ENCODE peak calls at places on chromosomes 16 and 17, in four cellular contexts. U is cardiac muscle cell; Q is CD8-positive, alpha-beta T cell; R is fibroblast of mammary gland. M is an unnamed sample.

GRCh38 chr17:64355536-64356303 is 34.9 kb downstream of the PECAM1 start:
- DNase-seq in U (no peak), Q (no peak), R (peak), M (no peak)

GRCh38 chr17:10631048-10631700 is 25.9 kb downstream of the MYH3 start:
- DNase-seq in U (peak), Q (peak), R (peak), M (peak)

GRCh38 chr17:49013311-49014205 is 16.4 kb downstream of the IGF2BP1 start:
- DNase-seq in U (peak), Q (no peak), R (no peak), M (no peak)

GRCh38 chr17:41663451-41664171 is 25.1 kb upstream of the EIF1 start:
- DNase-seq in U (no peak), Q (no peak), R (no peak), M (no peak)

GRCh38 chr17:56260421-56260820 is 107.1 kb downstream of the ANKFN1 start:
- DNase-seq in U (no peak), Q (no peak), R (peak), M (no peak)

GRCh38 chr16:8858994-8859912 is 9.6 kb downstream of the CARHSP1 start:
- DNase-seq in U (no peak), Q (no peak), R (no peak), M (no peak)

GRCh38 chr17:27569884-27570577 is 61.0 kb upstream of the LGALS9 start:
- DNase-seq in U (no peak), Q (no peak), R (no peak), M (no peak)

GRCh38 chr17:4796550-4796915 is 569 bp downstream of the PSMB6 start:
- DNase-seq in U (peak), Q (no peak), R (peak), M (no peak)

GRCh38 chr17:1058423-1059130 is 61.6 kb downstream of the TIMM22 start:
- DNase-seq in U (no peak), Q (peak), R (peak), M (no peak)

GRCh38 chr17:61235821-61236197 is 163.8 kb upstream of the TBX2 start:
- DNase-seq in U (peak), Q (no peak), R (peak), M (no peak)

GRCh38 chr17:61309857-61310256 is 89.8 kb upstream of the TBX2 start:
- DNase-seq in U (no peak), Q (no peak), R (peak), M (no peak)

DNA sequence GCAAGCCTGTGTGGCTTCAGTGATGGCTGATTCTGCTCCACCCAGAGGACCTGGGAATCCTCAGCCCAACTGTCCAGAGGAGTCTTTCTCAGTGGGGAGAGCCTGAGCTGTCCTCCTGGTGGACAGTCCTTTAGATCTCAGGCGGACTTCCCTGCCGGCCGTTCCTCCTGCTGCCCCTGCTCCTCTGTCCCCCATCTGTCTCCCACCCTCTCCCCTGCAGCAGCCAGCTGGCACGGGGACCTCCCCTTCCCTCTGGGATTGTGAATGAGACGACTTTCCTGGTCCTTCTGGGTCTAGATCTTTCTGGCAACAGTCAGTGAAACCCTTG is 279.7 kb downstream of the SEC14L1 start:
- DNase-seq in U (no peak), Q (no peak), R (no peak), M (no peak)
- TF ChIP-seq CTCF in U (peak), Q (no peak), R (no peak), M (no peak)

GRCh38 chr16:66562409-66562808 is 3.8 kb upstream of the CMTM1 start:
- DNase-seq in U (no peak), Q (no peak), R (no peak), M (no peak)
- TF ChIP-seq CTCF in U (no peak), Q (peak), R (no peak), M (no peak)

GRCh38 chr16:634996-635395 is 1.1 kb downstream of the METTL26 start:
- DNase-seq in U (no peak), Q (no peak), R (no peak), M (no peak)

GRCh38 chr16:637081-638018 is 1.2 kb upstream of the METTL26 start:
- DNase-seq in U (peak), Q (peak), R (peak), M (peak)

GRCh38 chr16:638034-638543 is 2.0 kb upstream of the METTL26 start:
- DNase-seq in U (no peak), Q (no peak), R (no peak), M (no peak)

GRCh38 chr16:635573-636205 is 416 bp downstream of the METTL26 start:
- DNase-seq in U (no peak), Q (no peak), R (no peak), M (no peak)

DNA sequence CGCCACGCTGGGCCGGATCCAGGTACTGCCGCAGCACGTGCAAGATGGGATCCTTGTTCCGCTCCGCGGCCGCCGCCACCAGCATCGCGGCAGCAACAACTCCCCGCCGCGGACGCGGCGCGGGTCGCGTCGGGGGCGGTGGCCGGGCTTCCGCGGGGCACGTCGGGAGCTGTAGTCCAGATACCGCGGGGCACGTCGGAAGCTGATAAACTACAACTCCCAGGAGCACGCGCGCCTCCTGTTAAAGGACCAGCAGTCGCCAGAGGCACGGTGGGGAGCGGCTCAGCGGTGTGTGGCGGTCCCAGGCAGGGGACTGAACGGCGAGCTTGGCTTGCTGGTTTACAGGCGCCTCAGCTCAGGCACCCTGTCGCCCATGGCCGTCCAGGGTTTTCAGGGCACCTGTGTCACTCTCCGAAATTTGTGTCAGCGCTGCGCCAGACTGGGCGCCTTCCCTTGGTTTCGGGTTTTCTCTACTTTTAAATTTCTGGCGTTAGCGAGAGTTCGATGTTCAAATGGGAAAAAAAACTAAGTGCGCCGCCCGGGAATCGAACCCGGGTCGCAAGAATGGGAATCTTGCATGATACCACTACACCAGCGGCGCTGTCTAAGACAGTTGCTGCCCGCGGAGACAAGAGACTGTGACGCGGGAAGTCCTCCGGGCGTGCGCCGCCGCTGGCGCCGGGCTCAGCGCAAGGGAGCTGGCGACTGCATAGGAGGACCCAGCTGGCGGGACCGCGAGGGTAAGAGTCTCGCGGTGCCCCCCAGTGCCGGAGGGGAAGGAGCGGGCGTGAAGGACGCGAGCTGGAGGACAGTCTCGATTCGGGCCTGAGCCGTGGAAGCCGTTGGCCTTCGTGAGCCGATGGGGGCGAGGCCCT is at the start of gene METTL26:
- DNase-seq in U (peak), Q (peak), R (peak), M (peak)
- TF ChIP-seq CTCF in U (no peak), Q (no peak), R (no peak), M (no peak)

DNA sequence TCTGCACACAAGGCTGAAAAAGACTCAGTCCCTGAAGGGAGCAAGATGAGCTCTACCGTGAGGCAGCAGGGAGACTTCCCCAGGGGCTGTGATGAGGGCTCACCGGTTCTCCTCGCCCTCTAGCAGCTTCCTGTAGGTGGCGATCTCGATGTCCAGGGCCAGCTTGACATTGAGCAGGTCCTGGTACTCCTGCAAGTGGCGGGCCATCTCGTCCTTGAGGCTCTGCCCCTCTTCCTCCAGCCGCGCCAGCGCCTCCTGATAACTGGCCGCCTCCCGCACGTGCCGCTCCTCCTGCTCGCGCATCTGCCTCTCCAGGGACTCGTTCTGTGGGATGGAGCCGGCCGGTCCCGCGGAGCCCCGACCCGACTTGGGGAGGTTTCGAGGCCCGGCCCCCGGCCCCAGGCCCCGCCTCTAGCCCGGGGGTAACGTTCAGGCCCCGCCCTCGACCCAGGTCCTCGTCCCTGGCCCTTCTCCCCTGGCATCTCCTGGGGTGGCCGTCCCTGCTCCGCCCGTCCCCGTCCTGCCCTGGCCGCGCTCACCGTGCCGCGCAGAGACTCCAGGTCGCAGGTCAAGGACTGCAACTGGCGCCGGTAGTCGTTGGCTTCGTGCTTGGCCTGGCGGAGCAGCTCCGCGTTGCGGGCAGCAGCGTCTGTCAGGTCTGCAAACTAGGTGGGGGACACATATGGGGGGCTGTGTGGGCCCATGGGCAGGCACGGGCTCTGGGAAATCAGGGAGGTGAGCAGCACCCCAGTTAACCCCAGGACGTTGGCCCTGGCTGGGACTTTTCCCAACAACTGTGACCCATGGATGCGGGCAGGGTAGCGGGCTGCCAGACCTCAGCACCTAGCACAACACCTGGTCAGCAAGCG is 3.9 kb downstream of the GFAP start:
- DNase-seq in U (peak), Q (peak), R (peak), M (peak)
- TF ChIP-seq CTCF in U (peak), Q (no peak), R (peak), M (peak)

M was measured in GM13976.